ENCODE peak calls at places on chromosomes 11 and 22, in six cellular contexts. Z is H9, K is mesenchymal stem cell, W is neuronal stem cell, M is IMR-90, S is H1. F is an unnamed sample.

GRCh38 chr22:47307326-47307725 is 544.9 kb downstream of the TBC1D22A start:
- DNase-seq in Z (no peak), K (no peak), W (no peak), M (peak), S (no peak), F (no peak)

GRCh38 chr11:65288706-65289536 is 25.7 kb upstream of the CDC42EP2 start:
- DNase-seq in Z (no peak), K (no peak), W (no peak), M (no peak), S (no peak), F (no peak)

GRCh38 chr22:43776081-43776670 is 35.9 kb downstream of the EFCAB6 start:
- DNase-seq in Z (no peak), K (no peak), W (no peak), M (peak), S (no peak), F (no peak)

GRCh38 chr22:43707650-43708049 is 104.5 kb downstream of the EFCAB6 start:
- DNase-seq in Z (no peak), K (no peak), W (no peak), M (no peak), S (no peak), F (peak)

GRCh38 chr11:106695506-106695905 is 322.8 kb downstream of the GUCY1A2 start:
- DNase-seq in Z (no peak), K (peak), W (no peak), M (peak), S (no peak), F (no peak)

GRCh38 chr22:25362215-25362882 is 142.9 kb downstream of the CRYBB2 start:
- DNase-seq in Z (peak), K (peak), W (peak), M (peak), S (no peak), F (peak)

GRCh38 chr11:34944692-34945091 is 28.3 kb downstream of the PDHX start:
- DNase-seq in Z (no peak), K (no peak), W (no peak), M (no peak), S (no peak), F (no peak)

GRCh38 chr22:49966041-49966715 is 5.6 kb downstream of the PIM3 start:
- DNase-seq in Z (peak), K (no peak), W (no peak), M (no peak), S (no peak), F (no peak)

GRCh38 chr11:64870893-64871849 is 7.2 kb downstream of the EHD1 start:
- DNase-seq in Z (no peak), K (no peak), W (no peak), M (no peak), S (no peak), F (no peak)

GRCh38 chr11:68582416-68583046 is 101.8 kb upstream of the GAL start:
- DNase-seq in Z (no peak), K (no peak), W (no peak), M (no peak), S (no peak), F (no peak)

GRCh38 chr11:86249307-86250098 is 5.0 kb downstream of the EED start:
- DNase-seq in Z (no peak), K (no peak), W (no peak), M (no peak), S (no peak), F (peak)

GRCh38 chr11:126834149-126834548 is 166.4 kb downstream of the KIRREL3 start:
- DNase-seq in Z (no peak), K (peak), W (no peak), M (peak), S (no peak), F (no peak)

GRCh38 chr22:26558246-26558895 is 31.6 kb downstream of the TPST2 start:
- DNase-seq in Z (no peak), K (peak), W (no peak), M (peak), S (no peak), F (no peak)

GRCh38 chr11:74780277-74780870 is 31.7 kb downstream of the RNF169 start:
- DNase-seq in Z (no peak), K (no peak), W (no peak), M (peak), S (no peak), F (no peak)

GRCh38 chr11:22192289-22192641 is 620 bp upstream of the ANO5 start:
- DNase-seq in Z (peak), K (no peak), W (no peak), M (no peak), S (peak), F (peak)

GRCh38 chr11:74307409-74307808 is 4.0 kb downstream of the P4HA3 start:
- DNase-seq in Z (no peak), K (peak), W (no peak), M (peak), S (no peak), F (no peak)

GRCh38 chr11:85889676-85890579 is 34.7 kb downstream of the CCDC83 start:
- DNase-seq in Z (no peak), K (peak), W (no peak), M (peak), S (peak), F (peak)

GRCh38 chr11:13972033-13972910 is 9.7 kb downstream of the SPON1 start:
- DNase-seq in Z (no peak), K (no peak), W (no peak), M (peak), S (no peak), F (peak)

GRCh38 chr11:118614511-118614910 is 7.1 kb downstream of the PHLDB1 start:
- DNase-seq in Z (peak), K (no peak), W (no peak), M (no peak), S (no peak), F (peak)

GRCh38 chr22:48752451-48753380 is 1075.0 kb downstream of the BRD1 start:
- DNase-seq in Z (peak), K (no peak), W (no peak), M (no peak), S (no peak), F (no peak)

GRCh38 chr11:22466809-22467208 is 128.6 kb downstream of the SLC17A6 start:
- DNase-seq in Z (no peak), K (peak), W (no peak), M (peak), S (no peak), F (peak)

GRCh38 chr11:41879186-41879738 is 419.8 kb upstream of the LRRC4C start:
- DNase-seq in Z (no peak), K (peak), W (no peak), M (no peak), S (no peak), F (peak)

GRCh38 chr22:36644333-36644757 is 59.2 kb downstream of the CACNG2 start:
- DNase-seq in Z (peak), K (peak), W (peak), M (peak), S (no peak), F (peak)

GRCh38 chr11:18699848-18700261 is 1.3 kb downstream of the TMEM86A start:
- DNase-seq in Z (no peak), K (no peak), W (no peak), M (no peak), S (no peak), F (no peak)

GRCh38 chr11:130858215-130858614 is 58.1 kb downstream of the SNX19 start:
- DNase-seq in Z (no peak), K (no peak), W (no peak), M (no peak), S (no peak), F (peak)

GRCh38 chr22:49738006-49738405 is 89.7 kb downstream of the BRD1 start:
- DNase-seq in Z (no peak), K (no peak), W (no peak), M (no peak), S (no peak), F (no peak)

GRCh38 chr22:34669001-34669400 is 397.0 kb upstream of the ISX start:
- DNase-seq in Z (no peak), K (no peak), W (no peak), M (no peak), S (no peak), F (no peak)

GRCh38 chr22:43435851-43436535 is 24.2 kb downstream of the MPPED1 start:
- DNase-seq in Z (peak), K (no peak), W (no peak), M (no peak), S (no peak), F (no peak)

GRCh38 chr11:100774859-100775258 is 87.8 kb downstream of the ARHGAP42 start:
- DNase-seq in Z (no peak), K (no peak), W (no peak), M (no peak), S (no peak), F (no peak)

GRCh38 chr11:118915941-118916841 is 9.5 kb downstream of the BCL9L start:
- DNase-seq in Z (no peak), K (no peak), W (no peak), M (no peak), S (no peak), F (no peak)

GRCh38 chr11:26860411-26860810 is 133.5 kb upstream of the FIBIN start:
- DNase-seq in Z (no peak), K (no peak), W (no peak), M (no peak), S (no peak), F (no peak)

GRCh38 chr11:26862801-26863200 is 131.1 kb upstream of the FIBIN start:
- DNase-seq in Z (no peak), K (no peak), W (no peak), M (no peak), S (no peak), F (no peak)

GRCh38 chr11:26858098-26858497 is 135.8 kb upstream of the FIBIN start:
- DNase-seq in Z (no peak), K (no peak), W (no peak), M (no peak), S (no peak), F (no peak)
- H2BK15ac ChIP-seq in Z (no peak), K (no peak), W (no peak), M (no peak), S (no peak), F (no peak)

GRCh38 chr22:32745251-32745995 is 56.1 kb upstream of the TIMP3 start:
- DNase-seq in Z (peak), K (peak), W (peak), M (peak), S (peak), F (peak)

GRCh38 chr22:32746715-32747114 is 54.8 kb upstream of the TIMP3 start:
- DNase-seq in Z (no peak), K (no peak), W (no peak), M (no peak), S (no peak), F (peak)

GRCh38 chr22:32747588-32747987 is 53.9 kb upstream of the TIMP3 start:
- DNase-seq in Z (no peak), K (no peak), W (no peak), M (no peak), S (no peak), F (no peak)

GRCh38 chr22:32744560-32744959 is 56.9 kb upstream of the TIMP3 start:
- DNase-seq in Z (no peak), K (no peak), W (no peak), M (no peak), S (no peak), F (peak)

GRCh38 chr22:32745996-32746322 is 55.5 kb upstream of the TIMP3 start:
- DNase-seq in Z (no peak), K (no peak), W (no peak), M (no peak), S (no peak), F (no peak)
- H2BK120ac ChIP-seq in Z (no peak), K (no peak), W (no peak), M (no peak), S (no peak), F (peak)

GRCh38 chr11:2892215-2893020 is 6.8 kb upstream of the CDKN1C start:
- DNase-seq in Z (peak), K (peak), W (peak), M (peak), S (peak), F (peak)
- H2AK5ac ChIP-seq in Z (no peak), K (no peak), W (peak), M (peak), S (peak), F (peak)

GRCh38 chr11:72316984-72317383 is 73.0 kb upstream of the PHOX2A start:
- DNase-seq in Z (no peak), K (no peak), W (no peak), M (no peak), S (no peak), F (no peak)

GRCh38 chr11:72314600-72315386 is 70.8 kb upstream of the PHOX2A start:
- DNase-seq in Z (peak), K (no peak), W (no peak), M (no peak), S (no peak), F (peak)

GRCh38 chr11:72321381-72321996 is 77.5 kb upstream of the PHOX2A start:
- DNase-seq in Z (no peak), K (peak), W (no peak), M (peak), S (no peak), F (peak)

GRCh38 chr11:72319261-72319660 is 75.3 kb upstream of the PHOX2A start:
- DNase-seq in Z (no peak), K (no peak), W (no peak), M (no peak), S (no peak), F (no peak)

GRCh38 chr11:72317982-72318381 is 74.0 kb upstream of the PHOX2A start:
- DNase-seq in Z (no peak), K (no peak), W (no peak), M (no peak), S (no peak), F (no peak)
- H2BK15ac ChIP-seq in Z (no peak), K (no peak), W (no peak), M (no peak), S (no peak), F (no peak)

DNA sequence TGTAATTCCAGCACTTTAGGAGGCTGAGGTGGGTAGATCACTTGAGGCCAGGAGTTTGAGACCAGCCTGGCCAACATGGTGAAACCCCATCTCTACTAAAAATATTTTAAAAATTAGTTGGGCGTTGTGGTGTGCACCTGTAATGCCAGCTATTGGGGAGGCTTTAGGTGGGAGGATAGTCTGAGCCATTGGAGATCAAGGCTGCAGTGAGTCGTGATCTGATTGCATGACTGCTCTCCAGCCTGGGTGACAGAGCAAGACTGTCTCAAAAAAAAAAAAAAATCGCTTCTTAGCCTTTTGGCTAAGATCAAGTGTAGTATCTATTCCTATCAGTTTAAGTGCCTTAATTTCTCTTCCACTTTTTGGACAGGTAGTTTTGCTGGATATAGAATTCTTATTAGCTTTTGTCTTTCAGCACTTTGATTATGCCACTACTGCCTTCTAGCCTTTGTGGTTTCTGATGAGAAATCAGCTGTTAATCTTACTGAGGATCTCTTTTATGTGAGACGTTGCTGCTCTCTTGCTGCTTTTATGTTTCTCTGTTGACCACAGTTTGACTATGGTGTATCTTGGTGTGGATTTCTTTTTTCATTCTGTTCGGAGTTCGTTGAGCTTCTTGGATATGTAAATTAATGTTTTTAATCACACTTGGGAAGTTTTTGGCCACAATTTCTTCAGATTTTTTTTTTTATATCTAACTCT is 24.7 kb downstream of the CHEK1 start:
- DNase-seq in Z (no peak), K (no peak), W (no peak), M (no peak), S (no peak), F (no peak)
- H2BK120ac ChIP-seq in Z (no peak), K (no peak), W (no peak), M (no peak), S (no peak), F (no peak)

F was measured in mesendoderm.